ENCODE peak calls at places on chromosomes 5 and 9, in nine cellular contexts. One of them, this sample, is unnamed.

GRCh38 chr5:107875834-107876233 is 205.1 kb upstream of the EFNA5 start:
- DNase-seq in Right ventricle myocardium superior: no peak
- DNase-seq in non-pigmented ciliary epithelial cell: peak
- DNase-seq in ovary: no peak
- DNase-seq in NCI-H748 treated with DMSO at 0.1 percent for 48 hours: no peak
- DNase-seq in SJSA1: peak
- DNase-seq in Panc1: no peak
- DNase-seq in AML-193: no peak
- DNase-seq in effector memory CD8-positive, alpha-beta T cell: no peak
- DNase-seq in this sample: no peak

GRCh38 chr5:67154518-67155206 is 41.9 kb downstream of the CD180 start:
- DNase-seq in Right ventricle myocardium superior: no peak
- DNase-seq in non-pigmented ciliary epithelial cell: no peak
- DNase-seq in ovary: no peak
- DNase-seq in NCI-H748 treated with DMSO at 0.1 percent for 48 hours: no peak
- DNase-seq in SJSA1: no peak
- DNase-seq in Panc1: no peak
- DNase-seq in AML-193: no peak
- DNase-seq in effector memory CD8-positive, alpha-beta T cell: no peak
- DNase-seq in this sample: no peak

GRCh38 chr5:176525677-176526076 is 11.5 kb downstream of the RNF44 start:
- DNase-seq in Right ventricle myocardium superior: no peak
- DNase-seq in non-pigmented ciliary epithelial cell: no peak
- DNase-seq in ovary: no peak
- DNase-seq in NCI-H748 treated with DMSO at 0.1 percent for 48 hours: no peak
- DNase-seq in SJSA1: no peak
- DNase-seq in Panc1: no peak
- DNase-seq in AML-193: no peak
- DNase-seq in effector memory CD8-positive, alpha-beta T cell: no peak
- DNase-seq in this sample: no peak

GRCh38 chr9:136054798-136055714 is 40.0 kb downstream of the NACC2 start:
- DNase-seq in Right ventricle myocardium superior: no peak
- DNase-seq in non-pigmented ciliary epithelial cell: no peak
- DNase-seq in ovary: no peak
- DNase-seq in NCI-H748 treated with DMSO at 0.1 percent for 48 hours: no peak
- DNase-seq in SJSA1: no peak
- DNase-seq in Panc1: no peak
- DNase-seq in AML-193: no peak
- DNase-seq in effector memory CD8-positive, alpha-beta T cell: no peak
- DNase-seq in this sample: no peak

GRCh38 chr5:84382363-84383295 is 2.1 kb downstream of the EDIL3 start:
- DNase-seq in Right ventricle myocardium superior: peak
- DNase-seq in non-pigmented ciliary epithelial cell: no peak
- DNase-seq in ovary: peak
- DNase-seq in NCI-H748 treated with DMSO at 0.1 percent for 48 hours: peak
- DNase-seq in SJSA1: peak
- DNase-seq in Panc1: no peak
- DNase-seq in AML-193: no peak
- DNase-seq in effector memory CD8-positive, alpha-beta T cell: no peak
- DNase-seq in this sample: no peak

GRCh38 chr9:96015876-96016686 is 140.6 kb downstream of the ERCC6L2 start:
- DNase-seq in Right ventricle myocardium superior: no peak
- DNase-seq in non-pigmented ciliary epithelial cell: no peak
- DNase-seq in ovary: no peak
- DNase-seq in NCI-H748 treated with DMSO at 0.1 percent for 48 hours: no peak
- DNase-seq in SJSA1: no peak
- DNase-seq in Panc1: no peak
- DNase-seq in AML-193: no peak
- DNase-seq in effector memory CD8-positive, alpha-beta T cell: no peak
- DNase-seq in this sample: no peak

GRCh38 chr5:96284727-96285389 is 148.2 kb downstream of the PCSK1 start:
- DNase-seq in Right ventricle myocardium superior: no peak
- DNase-seq in non-pigmented ciliary epithelial cell: no peak
- DNase-seq in ovary: no peak
- DNase-seq in NCI-H748 treated with DMSO at 0.1 percent for 48 hours: no peak
- DNase-seq in SJSA1: no peak
- DNase-seq in Panc1: no peak
- DNase-seq in AML-193: no peak
- DNase-seq in effector memory CD8-positive, alpha-beta T cell: no peak
- DNase-seq in this sample: no peak

GRCh38 chr9:90204128-90204838 is 438.3 kb downstream of the DIRAS2 start:
- DNase-seq in Right ventricle myocardium superior: no peak
- DNase-seq in non-pigmented ciliary epithelial cell: no peak
- DNase-seq in ovary: no peak
- DNase-seq in NCI-H748 treated with DMSO at 0.1 percent for 48 hours: no peak
- DNase-seq in SJSA1: no peak
- DNase-seq in Panc1: no peak
- DNase-seq in AML-193: no peak
- DNase-seq in effector memory CD8-positive, alpha-beta T cell: no peak
- DNase-seq in this sample: no peak

GRCh38 chr5:137328991-137329390 is 170.1 kb downstream of the SPOCK1 start:
- DNase-seq in Right ventricle myocardium superior: no peak
- DNase-seq in non-pigmented ciliary epithelial cell: no peak
- DNase-seq in ovary: no peak
- DNase-seq in NCI-H748 treated with DMSO at 0.1 percent for 48 hours: no peak
- DNase-seq in SJSA1: no peak
- DNase-seq in Panc1: no peak
- DNase-seq in AML-193: no peak
- DNase-seq in effector memory CD8-positive, alpha-beta T cell: no peak
- DNase-seq in this sample: no peak

GRCh38 chr9:76001494-76001893 is 111.0 kb downstream of the PCSK5 start:
- DNase-seq in Right ventricle myocardium superior: no peak
- DNase-seq in non-pigmented ciliary epithelial cell: no peak
- DNase-seq in ovary: no peak
- DNase-seq in NCI-H748 treated with DMSO at 0.1 percent for 48 hours: no peak
- DNase-seq in SJSA1: no peak
- DNase-seq in Panc1: no peak
- DNase-seq in AML-193: no peak
- DNase-seq in effector memory CD8-positive, alpha-beta T cell: no peak
- DNase-seq in this sample: no peak

GRCh38 chr9:133160742-133161541 is 2.8 kb downstream of the GBGT1 start:
- DNase-seq in Right ventricle myocardium superior: peak
- DNase-seq in non-pigmented ciliary epithelial cell: no peak
- DNase-seq in ovary: peak
- DNase-seq in NCI-H748 treated with DMSO at 0.1 percent for 48 hours: peak
- DNase-seq in SJSA1: no peak
- DNase-seq in Panc1: no peak
- DNase-seq in AML-193: peak
- DNase-seq in effector memory CD8-positive, alpha-beta T cell: peak
- DNase-seq in this sample: no peak

GRCh38 chr5:157384971-157385709 is 74.9 kb upstream of the NIPAL4 start:
- DNase-seq in Right ventricle myocardium superior: peak
- DNase-seq in non-pigmented ciliary epithelial cell: peak
- DNase-seq in ovary: no peak
- DNase-seq in NCI-H748 treated with DMSO at 0.1 percent for 48 hours: no peak
- DNase-seq in SJSA1: peak
- DNase-seq in Panc1: no peak
- DNase-seq in AML-193: no peak
- DNase-seq in effector memory CD8-positive, alpha-beta T cell: no peak
- DNase-seq in this sample: peak

GRCh38 chr5:119453045-119453383 is 717 bp downstream of the HSD17B4 start:
- DNase-seq in Right ventricle myocardium superior: no peak
- DNase-seq in non-pigmented ciliary epithelial cell: no peak
- DNase-seq in ovary: peak
- DNase-seq in NCI-H748 treated with DMSO at 0.1 percent for 48 hours: peak
- DNase-seq in SJSA1: no peak
- DNase-seq in Panc1: no peak
- DNase-seq in AML-193: peak
- DNase-seq in effector memory CD8-positive, alpha-beta T cell: no peak
- DNase-seq in this sample: no peak

GRCh38 chr5:144230806-144231205 is 60.1 kb downstream of the KCTD16 start:
- DNase-seq in Right ventricle myocardium superior: no peak
- DNase-seq in non-pigmented ciliary epithelial cell: no peak
- DNase-seq in ovary: no peak
- DNase-seq in NCI-H748 treated with DMSO at 0.1 percent for 48 hours: no peak
- DNase-seq in SJSA1: no peak
- DNase-seq in Panc1: no peak
- DNase-seq in AML-193: no peak
- DNase-seq in effector memory CD8-positive, alpha-beta T cell: no peak
- DNase-seq in this sample: no peak

GRCh38 chr9:37937403-37937802 is 33.5 kb upstream of the SLC25A51 start:
- DNase-seq in Right ventricle myocardium superior: no peak
- DNase-seq in non-pigmented ciliary epithelial cell: no peak
- DNase-seq in ovary: no peak
- DNase-seq in NCI-H748 treated with DMSO at 0.1 percent for 48 hours: no peak
- DNase-seq in SJSA1: no peak
- DNase-seq in Panc1: no peak
- DNase-seq in AML-193: no peak
- DNase-seq in effector memory CD8-positive, alpha-beta T cell: no peak
- DNase-seq in this sample: no peak

GRCh38 chr5:176890455-176891330 is 8.5 kb downstream of the HK3 start:
- DNase-seq in Right ventricle myocardium superior: no peak
- DNase-seq in non-pigmented ciliary epithelial cell: no peak
- DNase-seq in ovary: no peak
- DNase-seq in NCI-H748 treated with DMSO at 0.1 percent for 48 hours: no peak
- DNase-seq in SJSA1: peak
- DNase-seq in Panc1: no peak
- DNase-seq in AML-193: no peak
- DNase-seq in effector memory CD8-positive, alpha-beta T cell: no peak
- DNase-seq in this sample: no peak

GRCh38 chr9:118209343-118209742 is 505.1 kb downstream of the TLR4 start:
- DNase-seq in Right ventricle myocardium superior: no peak
- DNase-seq in non-pigmented ciliary epithelial cell: no peak
- DNase-seq in ovary: no peak
- DNase-seq in NCI-H748 treated with DMSO at 0.1 percent for 48 hours: peak
- DNase-seq in SJSA1: no peak
- DNase-seq in Panc1: no peak
- DNase-seq in AML-193: no peak
- DNase-seq in effector memory CD8-positive, alpha-beta T cell: no peak
- DNase-seq in this sample: no peak

GRCh38 chr5:9265391-9266287 is 280.2 kb downstream of the SEMA5A start:
- DNase-seq in Right ventricle myocardium superior: peak
- DNase-seq in non-pigmented ciliary epithelial cell: peak
- DNase-seq in ovary: no peak
- DNase-seq in NCI-H748 treated with DMSO at 0.1 percent for 48 hours: no peak
- DNase-seq in SJSA1: peak
- DNase-seq in Panc1: no peak
- DNase-seq in AML-193: no peak
- DNase-seq in effector memory CD8-positive, alpha-beta T cell: no peak
- DNase-seq in this sample: no peak

GRCh38 chr5:155089649-155090048 is 76.1 kb downstream of the KIF4B start:
- DNase-seq in Right ventricle myocardium superior: no peak
- DNase-seq in non-pigmented ciliary epithelial cell: no peak
- DNase-seq in ovary: no peak
- DNase-seq in NCI-H748 treated with DMSO at 0.1 percent for 48 hours: no peak
- DNase-seq in SJSA1: no peak
- DNase-seq in Panc1: no peak
- DNase-seq in AML-193: no peak
- DNase-seq in effector memory CD8-positive, alpha-beta T cell: no peak
- DNase-seq in this sample: no peak

GRCh38 chr9:128787583-128788156 is 617 bp downstream of the TBC1D13 start:
- DNase-seq in Right ventricle myocardium superior: no peak
- DNase-seq in non-pigmented ciliary epithelial cell: no peak
- DNase-seq in ovary: no peak
- DNase-seq in NCI-H748 treated with DMSO at 0.1 percent for 48 hours: no peak
- DNase-seq in SJSA1: no peak
- DNase-seq in Panc1: no peak
- DNase-seq in AML-193: no peak
- DNase-seq in effector memory CD8-positive, alpha-beta T cell: no peak
- DNase-seq in this sample: no peak

GRCh38 chr9:113278840-113279239 is 3.4 kb downstream of the PRPF4 start:
- DNase-seq in Right ventricle myocardium superior: no peak
- DNase-seq in non-pigmented ciliary epithelial cell: no peak
- DNase-seq in ovary: no peak
- DNase-seq in NCI-H748 treated with DMSO at 0.1 percent for 48 hours: no peak
- DNase-seq in SJSA1: no peak
- DNase-seq in Panc1: no peak
- DNase-seq in AML-193: no peak
- DNase-seq in effector memory CD8-positive, alpha-beta T cell: no peak
- DNase-seq in this sample: no peak

GRCh38 chr9:133163559-133164208 is at the start of gene GBGT1:
- DNase-seq in Right ventricle myocardium superior: peak
- DNase-seq in non-pigmented ciliary epithelial cell: no peak
- DNase-seq in ovary: peak
- DNase-seq in NCI-H748 treated with DMSO at 0.1 percent for 48 hours: no peak
- DNase-seq in SJSA1: no peak
- DNase-seq in Panc1: no peak
- DNase-seq in AML-193: peak
- DNase-seq in effector memory CD8-positive, alpha-beta T cell: no peak
- DNase-seq in this sample: no peak

GRCh38 chr5:149911031-149911430 is 33.6 kb downstream of the PDE6A start:
- DNase-seq in Right ventricle myocardium superior: no peak
- DNase-seq in non-pigmented ciliary epithelial cell: no peak
- DNase-seq in ovary: no peak
- DNase-seq in NCI-H748 treated with DMSO at 0.1 percent for 48 hours: no peak
- DNase-seq in SJSA1: no peak
- DNase-seq in Panc1: no peak
- DNase-seq in AML-193: no peak
- DNase-seq in effector memory CD8-positive, alpha-beta T cell: no peak
- DNase-seq in this sample: no peak

GRCh38 chr9:21153688-21154608 is 12.3 kb upstream of the IFNW1 start:
- DNase-seq in Right ventricle myocardium superior: no peak
- DNase-seq in non-pigmented ciliary epithelial cell: no peak
- DNase-seq in ovary: no peak
- DNase-seq in NCI-H748 treated with DMSO at 0.1 percent for 48 hours: no peak
- DNase-seq in SJSA1: no peak
- DNase-seq in Panc1: peak
- DNase-seq in AML-193: peak
- DNase-seq in effector memory CD8-positive, alpha-beta T cell: peak
- DNase-seq in this sample: no peak

GRCh38 chr5:41736641-41737040 is 133.6 kb downstream of the OXCT1 start:
- DNase-seq in Right ventricle myocardium superior: no peak
- DNase-seq in non-pigmented ciliary epithelial cell: peak
- DNase-seq in ovary: no peak
- DNase-seq in NCI-H748 treated with DMSO at 0.1 percent for 48 hours: no peak
- DNase-seq in SJSA1: no peak
- DNase-seq in Panc1: no peak
- DNase-seq in AML-193: no peak
- DNase-seq in effector memory CD8-positive, alpha-beta T cell: no peak
- DNase-seq in this sample: no peak

GRCh38 chr9:111572945-111573604 is 26.4 kb downstream of the PTGR1 start:
- DNase-seq in Right ventricle myocardium superior: no peak
- DNase-seq in non-pigmented ciliary epithelial cell: peak
- DNase-seq in ovary: peak
- DNase-seq in NCI-H748 treated with DMSO at 0.1 percent for 48 hours: no peak
- DNase-seq in SJSA1: no peak
- DNase-seq in Panc1: no peak
- DNase-seq in AML-193: no peak
- DNase-seq in effector memory CD8-positive, alpha-beta T cell: no peak
- DNase-seq in this sample: no peak

GRCh38 chr9:99112750-99113417 is 8.0 kb downstream of the TGFBR1 start:
- DNase-seq in Right ventricle myocardium superior: no peak
- DNase-seq in non-pigmented ciliary epithelial cell: no peak
- DNase-seq in ovary: no peak
- DNase-seq in NCI-H748 treated with DMSO at 0.1 percent for 48 hours: no peak
- DNase-seq in SJSA1: no peak
- DNase-seq in Panc1: no peak
- DNase-seq in AML-193: no peak
- DNase-seq in effector memory CD8-positive, alpha-beta T cell: peak
- DNase-seq in this sample: no peak

GRCh38 chr9:89945133-89945532 is 340.3 kb downstream of the GADD45G start:
- DNase-seq in Right ventricle myocardium superior: no peak
- DNase-seq in non-pigmented ciliary epithelial cell: no peak
- DNase-seq in ovary: no peak
- DNase-seq in NCI-H748 treated with DMSO at 0.1 percent for 48 hours: no peak
- DNase-seq in SJSA1: no peak
- DNase-seq in Panc1: no peak
- DNase-seq in AML-193: no peak
- DNase-seq in effector memory CD8-positive, alpha-beta T cell: no peak
- DNase-seq in this sample: no peak

GRCh38 chr9:70421272-70422180 is 7.1 kb upstream of the KLF9 start:
- DNase-seq in Right ventricle myocardium superior: no peak
- DNase-seq in non-pigmented ciliary epithelial cell: no peak
- DNase-seq in ovary: no peak
- DNase-seq in NCI-H748 treated with DMSO at 0.1 percent for 48 hours: no peak
- DNase-seq in SJSA1: no peak
- DNase-seq in Panc1: no peak
- DNase-seq in AML-193: peak
- DNase-seq in effector memory CD8-positive, alpha-beta T cell: peak
- DNase-seq in this sample: no peak

GRCh38 chr5:177434437-177434836 is 8.0 kb downstream of the GRK6 start:
- DNase-seq in Right ventricle myocardium superior: no peak
- DNase-seq in non-pigmented ciliary epithelial cell: no peak
- DNase-seq in ovary: no peak
- DNase-seq in NCI-H748 treated with DMSO at 0.1 percent for 48 hours: no peak
- DNase-seq in SJSA1: no peak
- DNase-seq in Panc1: no peak
- DNase-seq in AML-193: no peak
- DNase-seq in effector memory CD8-positive, alpha-beta T cell: no peak
- DNase-seq in this sample: no peak

GRCh38 chr9:117073539-117074336 is 341.1 kb downstream of the ASTN2 start:
- DNase-seq in Right ventricle myocardium superior: no peak
- DNase-seq in non-pigmented ciliary epithelial cell: no peak
- DNase-seq in ovary: no peak
- DNase-seq in NCI-H748 treated with DMSO at 0.1 percent for 48 hours: peak
- DNase-seq in SJSA1: no peak
- DNase-seq in Panc1: no peak
- DNase-seq in AML-193: peak
- DNase-seq in effector memory CD8-positive, alpha-beta T cell: no peak
- DNase-seq in this sample: no peak